ENCODE peak calls at places on chromosomes 4 and X, in five cellular contexts. U, M, P, C and Z are unnamed samples.

GRCh38 chr4:102501635-102502382 is 650 bp downstream of the NFKB1 start:
- DNase-seq in U (peak), M (peak), P (peak), C (peak), Z (peak)

GRCh38 chr4:10078481-10079233 is 37.9 kb downstream of the WDR1 start:
- DNase-seq in U (no peak), M (no peak), P (peak), C (no peak), Z (no peak)

GRCh38 chr4:4559596-4559995 is 17.7 kb upstream of the STX18 start:
- DNase-seq in U (no peak), M (no peak), P (no peak), C (peak), Z (peak)

GRCh38 chr4:185541251-185541671 is 6.0 kb upstream of the PDLIM3 start:
- DNase-seq in U (peak), M (no peak), P (no peak), C (no peak), Z (no peak)

GRCh38 chr4:121156822-121157769 is 7.0 kb downstream of the TNIP3 start:
- DNase-seq in U (no peak), M (no peak), P (peak), C (peak), Z (no peak)

GRCh38 chr4:15238720-15239119 is 189.1 kb upstream of the C1QTNF7 start:
- DNase-seq in U (no peak), M (peak), P (no peak), C (peak), Z (peak)

GRCh38 chrX:9865804-9866471 is 79.7 kb downstream of the SHROOM2 start:
- DNase-seq in U (no peak), M (no peak), P (no peak), C (peak), Z (no peak)

GRCh38 chrX:23394421-23394820 is 59.8 kb downstream of the PTCHD1 start:
- DNase-seq in U (no peak), M (no peak), P (no peak), C (no peak), Z (no peak)

GRCh38 chr4:108571027-108571569 is 49.3 kb upstream of the RPL34 start:
- DNase-seq in U (no peak), M (no peak), P (no peak), C (peak), Z (peak)

GRCh38 chr4:174283507-174284180 is at the start of the genes CEP44 and FBXO8:
- DNase-seq in U (peak), M (peak), P (peak), C (peak), Z (peak)

GRCh38 chr4:153022233-153022632 is 86.1 kb downstream of the FHDC1 start:
- DNase-seq in U (no peak), M (no peak), P (peak), C (no peak), Z (no peak)

GRCh38 chr4:78662661-78663060 is 111.1 kb downstream of the ANXA3 start:
- DNase-seq in U (no peak), M (no peak), P (no peak), C (no peak), Z (no peak)

GRCh38 chrX:18206657-18207056 is 14.0 kb downstream of the BEND2 start:
- DNase-seq in U (no peak), M (no peak), P (no peak), C (no peak), Z (no peak)

GRCh38 chrX:69501433-69501832 is 2.7 kb upstream of the NALF2 start:
- DNase-seq in U (no peak), M (peak), P (no peak), C (no peak), Z (no peak)

GRCh38 chr4:84499065-84499982 is at the start of gene NKX6-1:
- DNase-seq in U (no peak), M (peak), P (peak), C (peak), Z (no peak)

GRCh38 chrX:71534773-71535544 is 2.1 kb downstream of the OGT start:
- DNase-seq in U (no peak), M (no peak), P (no peak), C (no peak), Z (no peak)

GRCh38 chr4:15542795-15543194 is 73.1 kb downstream of the CC2D2A start:
- DNase-seq in U (no peak), M (no peak), P (no peak), C (no peak), Z (no peak)

GRCh38 chr4:78059524-78059889 is 2.4 kb downstream of the FRAS1 start:
- DNase-seq in U (peak), M (peak), P (peak), C (peak), Z (peak)

GRCh38 chr4:65880594-65880993 is 210.3 kb upstream of the EPHA5 start:
- DNase-seq in U (no peak), M (no peak), P (no peak), C (no peak), Z (no peak)

GRCh38 chrX:1885116-1885515 is 270.3 kb downstream of the ASMT start:
- DNase-seq in U (no peak), M (no peak), P (no peak), C (no peak), Z (no peak)

GRCh38 chrX:15680401-15680800 is 15.8 kb upstream of the CLTRN start:
- DNase-seq in U (no peak), M (no peak), P (no peak), C (peak), Z (peak)

GRCh38 chr4:82774711-82775171 is 23.9 kb downstream of the SCD5 start:
- DNase-seq in U (no peak), M (no peak), P (no peak), C (peak), Z (peak)

DNA sequence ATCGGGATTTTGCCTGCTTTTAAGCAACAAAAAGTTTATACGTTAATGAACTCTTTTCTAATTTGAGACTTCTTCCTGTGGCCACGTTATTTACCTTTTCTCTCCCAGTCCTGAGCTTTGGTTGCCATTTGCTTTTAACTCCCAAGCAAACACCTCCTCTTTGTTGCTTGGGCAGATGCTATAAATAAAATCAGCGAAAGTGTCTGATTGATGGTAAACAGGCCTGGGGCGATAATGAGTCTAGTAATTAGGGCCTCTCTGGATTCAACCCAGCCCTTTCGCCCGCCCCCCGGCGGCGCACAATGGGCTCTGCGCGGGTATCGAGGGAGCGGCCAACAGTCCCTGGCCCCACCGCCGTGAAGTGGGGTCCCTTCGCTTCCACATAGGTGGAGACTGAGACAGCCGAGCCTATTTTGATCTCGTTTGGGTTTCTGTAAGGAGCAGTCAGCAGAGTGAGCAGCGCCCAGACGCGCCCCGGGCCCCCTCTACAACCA is 791 bp downstream of the CLGN start:
- DNase-seq in U (no peak), M (peak), P (no peak), C (no peak), Z (no peak)
- TF ChIP-seq CTCF in U (no peak), M (peak), P (no peak), C (no peak), Z (no peak)

GRCh38 chrX:48511561-48511960 is 2.8 kb downstream of the PORCN start:
- DNase-seq in U (no peak), M (peak), P (no peak), C (no peak), Z (no peak)
- TF ChIP-seq CTCF in U (no peak), M (peak), P (no peak), C (peak), Z (peak)

GRCh38 chr4:139633661-139634060 is 32.0 kb upstream of the MGST2 start:
- DNase-seq in U (no peak), M (peak), P (no peak), C (peak), Z (peak)
- TF ChIP-seq CTCF in U (peak), M (peak), P (peak), C (peak), Z (peak)

GRCh38 chr4:25938251-25939186 is 24.5 kb downstream of the SMIM20 start:
- DNase-seq in U (no peak), M (no peak), P (no peak), C (peak), Z (peak)

GRCh38 chr4:25937801-25938200 is 23.8 kb downstream of the SMIM20 start:
- DNase-seq in U (no peak), M (no peak), P (no peak), C (peak), Z (peak)

GRCh38 chr4:25941441-25941840 is 27.4 kb downstream of the SMIM20 start:
- DNase-seq in U (no peak), M (no peak), P (no peak), C (peak), Z (no peak)

GRCh38 chr4:25936696-25937095 is 22.7 kb downstream of the SMIM20 start:
- DNase-seq in U (no peak), M (peak), P (no peak), C (no peak), Z (no peak)

GRCh38 chr4:25939330-25939729 is 25.3 kb downstream of the SMIM20 start:
- DNase-seq in U (no peak), M (no peak), P (no peak), C (no peak), Z (no peak)
- TF ChIP-seq CTCF in U (no peak), M (no peak), P (no peak), C (no peak), Z (peak)

DNA sequence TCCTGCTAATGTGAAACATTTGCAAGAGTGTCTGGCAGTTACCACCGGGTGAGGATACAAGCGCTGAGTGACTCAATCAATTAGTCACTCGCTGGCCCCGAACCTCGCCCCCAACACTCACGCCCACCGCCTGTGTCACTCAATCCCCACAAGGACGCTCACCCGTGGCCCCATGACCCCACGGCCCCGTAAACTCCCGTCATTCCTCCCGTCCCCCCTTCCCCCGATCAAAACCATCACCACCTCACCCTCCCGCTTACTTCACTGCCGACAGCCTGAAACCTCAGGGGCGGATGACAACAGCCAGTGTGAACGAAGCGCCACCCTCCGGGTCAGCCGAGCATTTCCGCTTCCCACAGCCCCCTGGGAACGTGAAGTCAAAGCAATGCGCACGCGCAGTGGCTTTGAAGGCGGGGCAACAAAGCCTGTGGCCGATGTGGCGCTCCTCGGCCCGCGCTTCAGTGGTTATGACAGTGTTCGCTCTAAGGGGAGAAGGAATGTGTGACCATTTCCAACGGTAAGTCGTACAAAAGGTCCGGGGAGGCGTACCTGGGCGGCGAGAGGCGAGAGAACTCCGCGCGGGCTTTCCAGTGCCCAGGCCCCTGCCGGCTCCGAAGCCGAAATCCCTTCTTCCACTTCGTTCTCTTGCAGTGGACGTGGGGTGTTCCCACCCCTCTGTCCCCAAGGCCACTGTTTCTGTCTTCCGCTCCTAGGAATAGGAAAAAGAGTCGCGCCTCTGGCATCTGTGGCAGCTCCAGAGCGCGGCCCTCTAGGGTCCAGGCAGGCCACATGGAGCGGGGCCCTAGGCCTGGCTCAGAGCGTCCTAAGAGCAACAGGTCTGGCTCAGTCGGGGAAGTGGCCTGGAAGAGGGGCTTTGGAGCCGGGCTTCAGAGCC is at the start of gene ZNF674:
- DNase-seq in U (peak), M (peak), P (peak), C (peak), Z (peak)
- TF ChIP-seq CTCF in U (peak), M (peak), P (peak), C (peak), Z (peak)

DNA sequence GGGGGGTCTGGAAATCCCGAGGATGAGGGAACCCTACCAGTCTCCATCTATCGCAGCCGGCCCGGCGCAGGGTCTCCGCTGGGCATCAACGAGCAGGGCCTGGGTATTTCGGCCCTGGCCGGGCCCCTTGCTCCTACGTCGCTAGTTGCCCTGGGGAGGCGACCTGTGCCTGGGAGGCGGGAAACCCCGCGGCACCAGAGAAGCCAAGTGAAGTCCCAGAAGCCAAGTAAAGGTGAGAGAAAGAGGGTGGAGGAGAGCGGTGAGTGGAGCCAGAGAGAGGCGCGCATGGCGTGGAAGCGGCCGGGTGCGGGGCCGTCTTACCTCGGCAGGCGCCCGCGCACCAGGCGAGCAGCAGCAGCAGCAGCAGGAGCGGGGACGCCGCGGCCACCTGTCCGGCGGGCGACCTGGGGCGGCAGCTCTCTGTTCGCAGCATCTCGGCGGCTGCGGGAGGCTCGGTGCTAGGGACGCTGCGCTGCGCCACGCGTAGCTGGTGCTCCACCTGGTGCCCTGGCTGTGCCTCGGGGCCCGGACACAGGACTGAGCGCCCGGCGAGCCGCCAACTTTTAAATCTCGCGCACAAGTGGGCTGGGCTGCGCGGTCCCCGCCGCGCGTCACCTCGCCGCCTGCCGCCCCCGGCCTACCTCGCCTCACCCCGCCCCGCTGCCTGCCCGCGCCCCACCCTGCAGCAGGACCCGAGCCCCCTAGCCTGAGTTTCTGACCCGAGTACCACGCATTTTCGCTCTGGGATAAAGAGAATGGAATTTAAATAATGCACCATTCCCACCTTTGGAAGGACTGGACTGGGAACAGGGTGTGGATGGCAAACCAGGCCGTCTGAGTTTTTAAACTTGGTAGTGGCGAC is at the start of gene NMU:
- DNase-seq in U (no peak), M (peak), P (peak), C (no peak), Z (no peak)
- TF ChIP-seq CTCF in U (no peak), M (peak), P (peak), C (no peak), Z (no peak)

GRCh38 chr4:132076829-132077228 is 1072.3 kb upstream of the PCDH10 start:
- DNase-seq in U (no peak), M (no peak), P (no peak), C (no peak), Z (no peak)
- TF ChIP-seq CTCF in U (no peak), M (no peak), P (no peak), C (no peak), Z (no peak)

DNA sequence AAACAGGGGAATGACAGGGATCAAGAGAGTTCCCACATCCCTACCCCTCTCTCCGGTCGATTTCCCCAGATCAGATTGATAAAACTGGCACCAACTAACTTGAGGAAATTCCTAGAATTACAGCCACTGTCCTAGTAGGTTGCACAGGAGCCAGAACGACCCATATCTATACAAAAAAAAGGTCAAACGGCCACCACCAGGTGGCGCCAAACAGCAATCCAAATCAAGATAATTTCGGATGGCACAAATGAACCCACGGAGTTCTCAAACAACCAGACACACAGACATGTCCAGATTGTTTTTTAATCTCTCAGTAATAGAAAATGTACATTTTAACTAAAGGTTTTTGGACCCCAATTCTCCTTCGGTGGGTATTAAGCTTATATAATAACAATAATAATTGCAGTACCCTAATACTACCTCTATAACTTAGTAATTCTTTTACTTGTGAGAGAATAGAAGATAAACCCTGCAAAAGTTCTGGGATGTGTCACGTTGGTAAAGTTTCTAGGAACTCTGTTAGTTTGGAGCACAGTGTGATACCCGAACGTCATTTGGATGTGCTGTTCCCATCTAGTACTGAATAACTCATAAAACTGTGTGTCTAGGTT is 212.6 kb downstream of the SPOCK3 start:
- DNase-seq in U (no peak), M (peak), P (peak), C (peak), Z (peak)
- TF ChIP-seq CTCF in U (peak), M (peak), P (peak), C (peak), Z (peak)